ENCODE peak calls at places on chromosomes 13 and 19, in five cellular contexts. One of them, this sample, is unnamed.

GRCh38 chr19:36245210-36246005 is 30.5 kb downstream of the ZNF146 start:
- DNase-seq in retinal pigment epithelial cell: no peak
- DNase-seq in thoracic aorta: no peak
- DNase-seq in WTC11: peak
- DNase-seq in kidney: peak
- DNase-seq in this sample: no peak

GRCh38 chr19:30873003-30873402 is 476.2 kb downstream of the TSHZ3 start:
- DNase-seq in retinal pigment epithelial cell: no peak
- DNase-seq in kidney: no peak
- DNase-seq in WTC11: no peak
- DNase-seq in thoracic aorta: no peak
- DNase-seq in this sample: no peak

GRCh38 chr19:47112166-47112663 is 1.4 kb downstream of the ZC3H4 start:
- DNase-seq in kidney: peak
- DNase-seq in thoracic aorta: no peak
- DNase-seq in retinal pigment epithelial cell: no peak
- DNase-seq in WTC11: peak
- DNase-seq in this sample: peak

GRCh38 chr13:44715287-44716224 is 139.4 kb upstream of the TSC22D1 start:
- DNase-seq in WTC11: no peak
- DNase-seq in retinal pigment epithelial cell: no peak
- DNase-seq in thoracic aorta: no peak
- DNase-seq in kidney: no peak
- DNase-seq in this sample: no peak

GRCh38 chr19:15779756-15780476 is 7.5 kb upstream of the OR10H5 start:
- DNase-seq in kidney: peak
- DNase-seq in thoracic aorta: peak
- DNase-seq in retinal pigment epithelial cell: no peak
- DNase-seq in WTC11: no peak
- DNase-seq in this sample: no peak

GRCh38 chr13:41848435-41849255 is 112.3 kb downstream of the VWA8 start:
- DNase-seq in WTC11: no peak
- DNase-seq in thoracic aorta: no peak
- DNase-seq in kidney: no peak
- DNase-seq in retinal pigment epithelial cell: no peak
- DNase-seq in this sample: no peak

GRCh38 chr13:39107484-39108040 is 69.3 kb downstream of the NHLRC3 start:
- DNase-seq in kidney: no peak
- DNase-seq in retinal pigment epithelial cell: no peak
- DNase-seq in thoracic aorta: no peak
- DNase-seq in WTC11: no peak
- DNase-seq in this sample: no peak

GRCh38 chr13:110446570-110446880 is 115.0 kb downstream of the RAB20 start:
- DNase-seq in retinal pigment epithelial cell: no peak
- DNase-seq in WTC11: no peak
- DNase-seq in kidney: no peak
- DNase-seq in thoracic aorta: no peak
- DNase-seq in this sample: no peak

GRCh38 chr19:8021374-8021773 is 15.9 kb upstream of the ELAVL1 start:
- DNase-seq in retinal pigment epithelial cell: no peak
- DNase-seq in kidney: no peak
- DNase-seq in thoracic aorta: no peak
- DNase-seq in WTC11: no peak
- DNase-seq in this sample: no peak

GRCh38 chr13:40433577-40433976 is 232.9 kb downstream of the FOXO1 start:
- DNase-seq in thoracic aorta: no peak
- DNase-seq in kidney: no peak
- DNase-seq in retinal pigment epithelial cell: no peak
- DNase-seq in WTC11: no peak
- DNase-seq in this sample: no peak

GRCh38 chr13:110529522-110530311 is 31.8 kb downstream of the RAB20 start:
- DNase-seq in kidney: no peak
- DNase-seq in retinal pigment epithelial cell: no peak
- DNase-seq in thoracic aorta: no peak
- DNase-seq in WTC11: no peak
- DNase-seq in this sample: no peak

GRCh38 chr13:40984670-40985366 is 34.3 kb downstream of the ELF1 start:
- DNase-seq in WTC11: no peak
- DNase-seq in kidney: no peak
- DNase-seq in thoracic aorta: no peak
- DNase-seq in retinal pigment epithelial cell: no peak
- DNase-seq in this sample: no peak

GRCh38 chr13:112790735-112791641 is 101.2 kb downstream of the ATP11A start:
- DNase-seq in thoracic aorta: no peak
- DNase-seq in retinal pigment epithelial cell: no peak
- DNase-seq in kidney: no peak
- DNase-seq in WTC11: peak
- DNase-seq in this sample: no peak

GRCh38 chr19:38290631-38291147 is 13.4 kb upstream of the C19orf33 start:
- DNase-seq in retinal pigment epithelial cell: no peak
- DNase-seq in thoracic aorta: no peak
- DNase-seq in kidney: peak
- DNase-seq in WTC11: no peak
- DNase-seq in this sample: no peak

GRCh38 chr19:30406220-30406944 is 34.2 kb downstream of the ZNF536 start:
- DNase-seq in WTC11: peak
- DNase-seq in retinal pigment epithelial cell: no peak
- DNase-seq in kidney: no peak
- DNase-seq in thoracic aorta: no peak
- DNase-seq in this sample: no peak

GRCh38 chr13:25288966-25289365 is 1.7 kb upstream of the MTMR6 start:
- DNase-seq in thoracic aorta: no peak
- DNase-seq in retinal pigment epithelial cell: no peak
- DNase-seq in kidney: no peak
- DNase-seq in WTC11: no peak
- DNase-seq in this sample: no peak

GRCh38 chr13:29111446-29111845 is 291.3 kb downstream of the MTUS2 start:
- DNase-seq in WTC11: no peak
- DNase-seq in retinal pigment epithelial cell: no peak
- DNase-seq in thoracic aorta: no peak
- DNase-seq in kidney: no peak
- DNase-seq in this sample: no peak

GRCh38 chr19:34734601-34735103 is 609 bp downstream of the ZNF181 start:
- DNase-seq in kidney: no peak
- DNase-seq in retinal pigment epithelial cell: no peak
- DNase-seq in WTC11: no peak
- DNase-seq in thoracic aorta: no peak
- DNase-seq in this sample: no peak

GRCh38 chr19:23867895-23868294 is 46.8 kb upstream of the ZNF726 start:
- DNase-seq in retinal pigment epithelial cell: no peak
- DNase-seq in thoracic aorta: no peak
- DNase-seq in kidney: no peak
- DNase-seq in WTC11: no peak
- DNase-seq in this sample: no peak
- TF ChIP-seq CTCF in retinal pigment epithelial cell: no peak
- TF ChIP-seq CTCF in thoracic aorta: no peak
- TF ChIP-seq CTCF in kidney: no peak
- TF ChIP-seq CTCF in WTC11: no peak
- TF ChIP-seq CTCF in this sample: no peak

DNA sequence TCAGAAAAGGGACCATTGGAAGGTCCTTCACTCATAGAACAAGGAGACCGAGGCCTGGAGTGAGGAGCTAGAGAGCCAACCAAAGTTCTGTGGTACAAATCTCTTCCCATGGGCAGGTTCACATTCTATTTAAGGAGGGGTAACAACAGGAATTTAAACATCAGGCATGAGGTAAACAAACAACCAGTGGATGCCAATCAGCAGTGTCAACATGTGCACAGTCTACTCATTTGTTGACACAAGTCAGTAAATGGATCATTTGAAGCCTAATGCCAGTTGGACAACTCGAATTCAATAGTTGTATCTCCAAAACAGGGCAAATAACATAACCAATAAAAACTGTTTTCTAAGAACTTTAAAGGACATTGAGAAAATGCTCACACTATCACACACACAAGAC is 6.3 kb upstream of the DOCK9 start:
- DNase-seq in thoracic aorta: no peak
- DNase-seq in retinal pigment epithelial cell: no peak
- DNase-seq in WTC11: no peak
- DNase-seq in kidney: no peak
- DNase-seq in this sample: no peak
- TF ChIP-seq CTCF in thoracic aorta: no peak
- TF ChIP-seq CTCF in retinal pigment epithelial cell: no peak
- TF ChIP-seq CTCF in WTC11: no peak
- TF ChIP-seq CTCF in kidney: no peak
- TF ChIP-seq CTCF in this sample: no peak

GRCh38 chr19:56690668-56691067 is 19.1 kb upstream of the ZNF835 start:
- DNase-seq in WTC11: no peak
- DNase-seq in retinal pigment epithelial cell: no peak
- DNase-seq in kidney: no peak
- DNase-seq in thoracic aorta: no peak
- DNase-seq in this sample: no peak

GRCh38 chr19:56692496-56692895 is 20.9 kb upstream of the ZNF835 start:
- DNase-seq in thoracic aorta: no peak
- DNase-seq in kidney: no peak
- DNase-seq in retinal pigment epithelial cell: no peak
- DNase-seq in WTC11: no peak
- DNase-seq in this sample: no peak

GRCh38 chr19:56687036-56687435 is 15.5 kb upstream of the ZNF835 start:
- DNase-seq in WTC11: no peak
- DNase-seq in kidney: no peak
- DNase-seq in retinal pigment epithelial cell: no peak
- DNase-seq in thoracic aorta: no peak
- DNase-seq in this sample: no peak

DNA sequence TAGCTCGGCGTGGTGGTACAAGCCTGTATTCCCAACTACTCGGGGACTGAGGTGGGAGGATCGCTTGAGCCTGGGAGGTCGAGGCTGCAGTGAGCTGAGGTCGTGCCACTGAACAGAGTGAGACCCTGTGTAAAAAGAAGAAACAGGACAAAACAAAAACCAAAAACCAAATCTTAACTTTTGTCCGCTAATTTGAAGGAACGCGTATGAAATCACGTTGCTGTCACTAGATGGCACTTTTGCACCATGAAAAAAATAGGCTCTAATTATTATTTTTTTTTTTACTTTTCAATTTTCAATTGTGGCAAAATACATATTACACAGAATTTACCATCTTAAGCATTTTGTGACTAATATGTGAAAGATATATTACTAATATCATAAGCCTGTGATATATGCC is 17.6 kb upstream of the ZNF835 start:
- DNase-seq in WTC11: no peak
- DNase-seq in kidney: no peak
- DNase-seq in retinal pigment epithelial cell: no peak
- DNase-seq in thoracic aorta: no peak
- DNase-seq in this sample: no peak
- TF ChIP-seq CTCF in WTC11: no peak
- TF ChIP-seq CTCF in kidney: no peak
- TF ChIP-seq CTCF in retinal pigment epithelial cell: no peak
- TF ChIP-seq CTCF in thoracic aorta: no peak
- TF ChIP-seq CTCF in this sample: no peak

DNA sequence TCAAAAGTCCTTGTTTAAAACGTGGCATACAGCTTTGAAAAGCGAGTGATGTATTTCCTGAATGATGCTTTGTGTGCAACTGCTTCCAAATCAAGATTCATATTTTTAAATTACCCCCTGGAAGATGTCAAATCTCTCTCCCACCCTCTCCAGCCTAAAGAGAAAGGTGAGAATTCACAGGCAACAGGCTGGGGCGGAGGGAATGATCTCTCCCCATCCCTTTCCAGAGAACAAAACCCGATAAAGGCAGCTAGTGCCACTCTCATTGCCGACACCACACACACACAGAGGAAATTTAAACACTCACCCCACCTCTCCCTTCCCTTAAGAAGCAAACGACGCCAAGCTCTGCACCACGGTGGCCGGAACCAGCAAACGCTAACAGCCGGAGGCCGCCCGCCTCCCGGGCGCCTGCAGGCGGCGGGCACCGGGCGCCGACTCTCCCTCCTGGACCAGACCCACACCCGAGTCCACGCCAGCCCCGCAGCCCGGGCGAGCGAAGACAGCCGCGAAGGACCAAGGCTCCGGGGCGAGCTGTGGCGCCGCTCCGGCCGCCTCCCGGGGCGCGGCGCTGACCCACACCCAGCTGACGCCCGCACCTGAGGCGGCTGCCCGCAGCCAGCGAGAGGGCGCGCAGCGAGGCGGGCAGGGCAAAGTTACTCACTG is 485 bp downstream of the LNX2 start:
- DNase-seq in WTC11: no peak
- DNase-seq in thoracic aorta: no peak
- DNase-seq in retinal pigment epithelial cell: no peak
- DNase-seq in kidney: peak
- DNase-seq in this sample: no peak
- TF ChIP-seq CTCF in WTC11: no peak
- TF ChIP-seq CTCF in thoracic aorta: peak
- TF ChIP-seq CTCF in retinal pigment epithelial cell: peak
- TF ChIP-seq CTCF in kidney: peak
- TF ChIP-seq CTCF in this sample: no peak

GRCh38 chr19:664913-665443 is 2.0 kb upstream of the RNF126 start:
- DNase-seq in WTC11: peak
- DNase-seq in retinal pigment epithelial cell: peak
- DNase-seq in thoracic aorta: peak
- DNase-seq in kidney: peak
- DNase-seq in this sample: peak

GRCh38 chr19:674282-675151 is 1.7 kb upstream of the FSTL3 start:
- DNase-seq in retinal pigment epithelial cell: no peak
- DNase-seq in kidney: no peak
- DNase-seq in WTC11: no peak
- DNase-seq in thoracic aorta: no peak
- DNase-seq in this sample: no peak

GRCh38 chr19:676007-676342 is 217 bp upstream of the FSTL3 start:
- DNase-seq in thoracic aorta: no peak
- DNase-seq in WTC11: no peak
- DNase-seq in retinal pigment epithelial cell: no peak
- DNase-seq in kidney: no peak
- DNase-seq in this sample: no peak

GRCh38 chr19:676343-677105 is at the start of gene FSTL3:
- DNase-seq in retinal pigment epithelial cell: peak
- DNase-seq in kidney: peak
- DNase-seq in WTC11: no peak
- DNase-seq in thoracic aorta: no peak
- DNase-seq in this sample: no peak

DNA sequence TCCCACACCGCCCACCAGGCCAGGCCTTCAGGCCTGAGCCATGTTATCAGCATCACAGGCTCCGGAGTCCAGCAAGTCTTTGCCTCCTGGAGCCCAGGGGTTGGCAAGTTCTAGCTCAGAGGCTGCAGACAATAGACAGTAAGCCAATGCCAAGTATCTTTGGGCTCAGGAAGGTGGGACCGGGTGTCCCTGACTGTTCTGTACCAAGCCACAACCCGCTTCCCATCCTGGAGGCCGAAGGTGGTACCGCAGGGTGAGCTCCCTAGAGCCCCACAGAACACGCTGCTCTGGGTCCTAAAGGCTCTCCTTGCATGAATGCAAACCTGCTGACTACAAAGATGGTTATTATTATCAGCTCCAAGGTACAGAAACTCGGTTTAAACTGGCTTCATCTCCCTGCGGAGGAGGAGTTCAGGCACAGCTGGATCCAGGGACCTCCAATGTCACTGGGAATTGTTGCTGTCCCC is 5.5 kb upstream of the FSTL3 start:
- DNase-seq in kidney: no peak
- DNase-seq in thoracic aorta: no peak
- DNase-seq in retinal pigment epithelial cell: no peak
- DNase-seq in WTC11: peak
- DNase-seq in this sample: no peak
- TF ChIP-seq CTCF in kidney: no peak
- TF ChIP-seq CTCF in thoracic aorta: no peak
- TF ChIP-seq CTCF in retinal pigment epithelial cell: peak
- TF ChIP-seq CTCF in WTC11: peak
- TF ChIP-seq CTCF in this sample: no peak

GRCh38 chr19:13953021-13953531 is 767 bp downstream of the DCAF15 start:
- DNase-seq in thoracic aorta: no peak
- DNase-seq in WTC11: peak
- DNase-seq in retinal pigment epithelial cell: no peak
- DNase-seq in kidney: peak
- DNase-seq in this sample: no peak
- TF ChIP-seq CTCF in thoracic aorta: no peak
- TF ChIP-seq CTCF in WTC11: no peak
- TF ChIP-seq CTCF in retinal pigment epithelial cell: peak
- TF ChIP-seq CTCF in kidney: no peak
- TF ChIP-seq CTCF in this sample: no peak